ENCODE peak calls at places on chromosomes 13 and 19, in six cellular contexts. One of them, this sample, is unnamed.

GRCh38 chr19:58182989-58183821 is at the start of gene ZNF274:
- DNase-seq in dorsolateral prefrontal cortex: peak; percentile 84
- DNase-seq in NCI-H1436: peak; percentile 81
- DNase-seq in stimulated activated naive CD4-positive, alpha-beta T cell: peak; percentile 86
- DNase-seq in fibroblast of lung: peak; percentile 89
- DNase-seq in adrenal gland: peak; percentile 92
- DNase-seq in this sample: peak; percentile 95

GRCh38 chr19:48918801-48919247 is 14.7 kb upstream of the DHDH start:
- DNase-seq in fibroblast of lung: no peak
- DNase-seq in dorsolateral prefrontal cortex: no peak
- DNase-seq in adrenal gland: no peak
- DNase-seq in NCI-H1436: peak; percentile 17
- DNase-seq in stimulated activated naive CD4-positive, alpha-beta T cell: no peak
- DNase-seq in this sample: no peak

GRCh38 chr13:90447735-90448103 is 899.8 kb upstream of the MIR17HG start:
- DNase-seq in adrenal gland: no peak
- DNase-seq in stimulated activated naive CD4-positive, alpha-beta T cell: no peak
- DNase-seq in NCI-H1436: no peak
- DNase-seq in fibroblast of lung: peak; percentile 95
- DNase-seq in dorsolateral prefrontal cortex: no peak
- DNase-seq in this sample: no peak

GRCh38 chr13:94346261-94347019 is 133.0 kb downstream of the DCT start:
- DNase-seq in adrenal gland: no peak
- DNase-seq in dorsolateral prefrontal cortex: no peak
- DNase-seq in fibroblast of lung: no peak
- DNase-seq in stimulated activated naive CD4-positive, alpha-beta T cell: no peak
- DNase-seq in NCI-H1436: no peak
- DNase-seq in this sample: no peak

GRCh38 chr13:76882431-76882830 is 3.8 kb downstream of the KCTD12 start:
- DNase-seq in NCI-H1436: no peak
- DNase-seq in fibroblast of lung: peak; percentile 33
- DNase-seq in stimulated activated naive CD4-positive, alpha-beta T cell: no peak
- DNase-seq in dorsolateral prefrontal cortex: no peak
- DNase-seq in adrenal gland: no peak
- DNase-seq in this sample: no peak

GRCh38 chr19:1181606-1182005 is 7.5 kb upstream of the SBNO2 start:
- DNase-seq in adrenal gland: no peak
- DNase-seq in fibroblast of lung: no peak
- DNase-seq in dorsolateral prefrontal cortex: no peak
- DNase-seq in stimulated activated naive CD4-positive, alpha-beta T cell: no peak
- DNase-seq in NCI-H1436: no peak
- DNase-seq in this sample: no peak

GRCh38 chr19:41993612-41994483 is at the start of gene ATP1A3:
- DNase-seq in NCI-H1436: peak; percentile 74
- DNase-seq in stimulated activated naive CD4-positive, alpha-beta T cell: peak; percentile 66
- DNase-seq in fibroblast of lung: peak; percentile 30
- DNase-seq in dorsolateral prefrontal cortex: peak; percentile 46
- DNase-seq in adrenal gland: peak; percentile 40
- DNase-seq in this sample: peak; percentile 66

GRCh38 chr19:35266904-35267817 is 1.6 kb upstream of the USF2 start:
- DNase-seq in fibroblast of lung: no peak
- DNase-seq in dorsolateral prefrontal cortex: no peak
- DNase-seq in adrenal gland: peak; percentile 65
- DNase-seq in NCI-H1436: no peak
- DNase-seq in stimulated activated naive CD4-positive, alpha-beta T cell: peak; percentile 71
- DNase-seq in this sample: peak; percentile 70

GRCh38 chr13:109840201-109840892 is 54.0 kb upstream of the IRS2 start:
- DNase-seq in NCI-H1436: no peak
- DNase-seq in adrenal gland: no peak
- DNase-seq in stimulated activated naive CD4-positive, alpha-beta T cell: no peak
- DNase-seq in dorsolateral prefrontal cortex: no peak
- DNase-seq in fibroblast of lung: peak; percentile 81
- DNase-seq in this sample: no peak

GRCh38 chr13:78121459-78122348 is 203.1 kb upstream of the EDNRB start:
- DNase-seq in dorsolateral prefrontal cortex: no peak
- DNase-seq in adrenal gland: peak; percentile 39
- DNase-seq in NCI-H1436: peak; percentile 56
- DNase-seq in fibroblast of lung: peak; percentile 49
- DNase-seq in stimulated activated naive CD4-positive, alpha-beta T cell: no peak
- DNase-seq in this sample: peak; percentile 53

GRCh38 chr19:17049711-17050280 is 23.2 kb upstream of the CPAMD8 start:
- DNase-seq in NCI-H1436: no peak
- DNase-seq in dorsolateral prefrontal cortex: no peak
- DNase-seq in fibroblast of lung: peak; percentile 77
- DNase-seq in stimulated activated naive CD4-positive, alpha-beta T cell: no peak
- DNase-seq in adrenal gland: no peak
- DNase-seq in this sample: no peak

GRCh38 chr13:77729502-77730221 is 32.2 kb downstream of the SLAIN1 start:
- DNase-seq in dorsolateral prefrontal cortex: no peak
- DNase-seq in fibroblast of lung: no peak
- DNase-seq in adrenal gland: no peak
- DNase-seq in NCI-H1436: no peak
- DNase-seq in stimulated activated naive CD4-positive, alpha-beta T cell: no peak
- DNase-seq in this sample: no peak

GRCh38 chr19:14112051-14112808 is 5.3 kb downstream of the PRKACA start:
- DNase-seq in NCI-H1436: no peak
- DNase-seq in adrenal gland: peak; percentile 51
- DNase-seq in dorsolateral prefrontal cortex: no peak
- DNase-seq in fibroblast of lung: no peak
- DNase-seq in stimulated activated naive CD4-positive, alpha-beta T cell: no peak
- DNase-seq in this sample: no peak

GRCh38 chr13:91017031-91017668 is 330.3 kb upstream of the MIR17HG start:
- DNase-seq in fibroblast of lung: peak; percentile 27
- DNase-seq in adrenal gland: peak; percentile 14
- DNase-seq in NCI-H1436: no peak
- DNase-seq in dorsolateral prefrontal cortex: peak; percentile 23
- DNase-seq in stimulated activated naive CD4-positive, alpha-beta T cell: no peak
- DNase-seq in this sample: no peak

GRCh38 chr19:15337202-15337601 is 4.9 kb upstream of the BRD4 start:
- DNase-seq in NCI-H1436: no peak
- DNase-seq in dorsolateral prefrontal cortex: no peak
- DNase-seq in adrenal gland: no peak
- DNase-seq in stimulated activated naive CD4-positive, alpha-beta T cell: no peak
- DNase-seq in fibroblast of lung: peak; percentile 62
- DNase-seq in this sample: no peak

GRCh38 chr13:42777476-42777875 is 3.9 kb upstream of the FAM216B start:
- DNase-seq in adrenal gland: no peak
- DNase-seq in fibroblast of lung: no peak
- DNase-seq in stimulated activated naive CD4-positive, alpha-beta T cell: no peak
- DNase-seq in NCI-H1436: no peak
- DNase-seq in dorsolateral prefrontal cortex: no peak
- DNase-seq in this sample: no peak

GRCh38 chr13:49494645-49495044 is 1.1 kb upstream of the PHF11 start:
- DNase-seq in adrenal gland: no peak
- DNase-seq in fibroblast of lung: no peak
- DNase-seq in dorsolateral prefrontal cortex: no peak
- DNase-seq in NCI-H1436: no peak
- DNase-seq in stimulated activated naive CD4-positive, alpha-beta T cell: no peak
- DNase-seq in this sample: no peak

GRCh38 chr13:26050568-26051230 is 1.1 kb downstream of the SHISA2 start:
- DNase-seq in adrenal gland: no peak
- DNase-seq in NCI-H1436: no peak
- DNase-seq in dorsolateral prefrontal cortex: peak; percentile 40
- DNase-seq in stimulated activated naive CD4-positive, alpha-beta T cell: peak; percentile 27
- DNase-seq in fibroblast of lung: peak; percentile 48
- DNase-seq in this sample: no peak

GRCh38 chr19:2840794-2841790 is at the start of gene ZNF555:
- DNase-seq in NCI-H1436: no peak
- DNase-seq in adrenal gland: peak; percentile 100
- DNase-seq in stimulated activated naive CD4-positive, alpha-beta T cell: peak; percentile 98
- DNase-seq in dorsolateral prefrontal cortex: peak; percentile 100
- DNase-seq in fibroblast of lung: peak; percentile 99
- DNase-seq in this sample: peak; percentile 100

GRCh38 chr13:75432045-75432444 is 49.9 kb downstream of the TBC1D4 start:
- DNase-seq in adrenal gland: no peak
- DNase-seq in dorsolateral prefrontal cortex: no peak
- DNase-seq in fibroblast of lung: no peak
- DNase-seq in NCI-H1436: no peak
- DNase-seq in stimulated activated naive CD4-positive, alpha-beta T cell: no peak
- DNase-seq in this sample: no peak

GRCh38 chr13:90769387-90769786 is 578.1 kb upstream of the MIR17HG start:
- DNase-seq in fibroblast of lung: no peak
- DNase-seq in stimulated activated naive CD4-positive, alpha-beta T cell: no peak
- DNase-seq in adrenal gland: no peak
- DNase-seq in dorsolateral prefrontal cortex: no peak
- DNase-seq in NCI-H1436: no peak
- DNase-seq in this sample: no peak

GRCh38 chr19:31264379-31264778 is 84.9 kb downstream of the TSHZ3 start:
- DNase-seq in stimulated activated naive CD4-positive, alpha-beta T cell: no peak
- DNase-seq in dorsolateral prefrontal cortex: no peak
- DNase-seq in NCI-H1436: no peak
- DNase-seq in fibroblast of lung: no peak
- DNase-seq in adrenal gland: no peak
- DNase-seq in this sample: no peak

GRCh38 chr19:2171349-2172145 is 7.8 kb downstream of the DOT1L start:
- DNase-seq in adrenal gland: no peak
- DNase-seq in stimulated activated naive CD4-positive, alpha-beta T cell: peak; percentile 7
- DNase-seq in fibroblast of lung: peak; percentile 42
- DNase-seq in NCI-H1436: peak; percentile 49
- DNase-seq in dorsolateral prefrontal cortex: no peak
- DNase-seq in this sample: peak; percentile 61

GRCh38 chr19:2315818-2316353 is 7.9 kb upstream of the LINGO3 start:
- DNase-seq in fibroblast of lung: peak; percentile 56
- DNase-seq in stimulated activated naive CD4-positive, alpha-beta T cell: no peak
- DNase-seq in NCI-H1436: no peak
- DNase-seq in dorsolateral prefrontal cortex: peak; percentile 61
- DNase-seq in adrenal gland: peak; percentile 64
- DNase-seq in this sample: peak; percentile 75

GRCh38 chr13:20428666-20429644 is 96.7 kb downstream of the CRYL1 start:
- DNase-seq in fibroblast of lung: peak; percentile 85
- DNase-seq in stimulated activated naive CD4-positive, alpha-beta T cell: no peak
- DNase-seq in adrenal gland: no peak
- DNase-seq in dorsolateral prefrontal cortex: no peak
- DNase-seq in NCI-H1436: no peak
- DNase-seq in this sample: no peak

GRCh38 chr19:7554990-7555864 is 19.7 kb downstream of the PNPLA6 start:
- DNase-seq in NCI-H1436: no peak
- DNase-seq in stimulated activated naive CD4-positive, alpha-beta T cell: peak; percentile 4
- DNase-seq in fibroblast of lung: no peak
- DNase-seq in dorsolateral prefrontal cortex: no peak
- DNase-seq in adrenal gland: no peak
- DNase-seq in this sample: no peak

GRCh38 chr19:38193445-38193844 is 30.6 kb downstream of the DPF1 start:
- DNase-seq in adrenal gland: no peak
- DNase-seq in fibroblast of lung: no peak
- DNase-seq in dorsolateral prefrontal cortex: no peak
- DNase-seq in NCI-H1436: peak; percentile 50
- DNase-seq in stimulated activated naive CD4-positive, alpha-beta T cell: no peak
- DNase-seq in this sample: no peak

GRCh38 chr13:90493667-90494066 is 853.8 kb upstream of the MIR17HG start:
- DNase-seq in NCI-H1436: no peak
- DNase-seq in fibroblast of lung: no peak
- DNase-seq in adrenal gland: no peak
- DNase-seq in stimulated activated naive CD4-positive, alpha-beta T cell: no peak
- DNase-seq in dorsolateral prefrontal cortex: no peak
- DNase-seq in this sample: no peak

GRCh38 chr13:44904982-44905381 is 84.3 kb downstream of the NUFIP1 start:
- DNase-seq in fibroblast of lung: peak; percentile 98
- DNase-seq in adrenal gland: no peak
- DNase-seq in dorsolateral prefrontal cortex: no peak
- DNase-seq in NCI-H1436: no peak
- DNase-seq in stimulated activated naive CD4-positive, alpha-beta T cell: no peak
- DNase-seq in this sample: peak; percentile 45

GRCh38 chr19:47240996-47241918 is 10.3 kb upstream of the BBC3 start:
- DNase-seq in fibroblast of lung: peak; percentile 77
- DNase-seq in stimulated activated naive CD4-positive, alpha-beta T cell: peak; percentile 77
- DNase-seq in dorsolateral prefrontal cortex: no peak
- DNase-seq in adrenal gland: peak; percentile 84
- DNase-seq in NCI-H1436: peak; percentile 90
- DNase-seq in this sample: peak; percentile 79

GRCh38 chr19:16161848-16162247 is 11.5 kb downstream of the CIB3 start:
- DNase-seq in dorsolateral prefrontal cortex: no peak
- DNase-seq in stimulated activated naive CD4-positive, alpha-beta T cell: no peak
- DNase-seq in fibroblast of lung: peak; percentile 77
- DNase-seq in NCI-H1436: no peak
- DNase-seq in adrenal gland: no peak
- DNase-seq in this sample: no peak

GRCh38 chr19:52992109-52993004 is 21.4 kb upstream of the ERVV-1 start:
- DNase-seq in stimulated activated naive CD4-positive, alpha-beta T cell: peak; percentile 26
- DNase-seq in fibroblast of lung: peak; percentile 9
- DNase-seq in adrenal gland: peak; percentile 21
- DNase-seq in dorsolateral prefrontal cortex: no peak
- DNase-seq in NCI-H1436: no peak
- DNase-seq in this sample: peak; percentile 33

GRCh38 chr19:11425719-11426457 is 6.8 kb upstream of the RGL3 start:
- DNase-seq in stimulated activated naive CD4-positive, alpha-beta T cell: no peak
- DNase-seq in fibroblast of lung: no peak
- DNase-seq in NCI-H1436: no peak
- DNase-seq in adrenal gland: no peak
- DNase-seq in dorsolateral prefrontal cortex: no peak
- DNase-seq in this sample: no peak

GRCh38 chr19:40672038-40672437 is 18.4 kb downstream of the NUMBL start:
- DNase-seq in adrenal gland: no peak
- DNase-seq in dorsolateral prefrontal cortex: no peak
- DNase-seq in NCI-H1436: no peak
- DNase-seq in stimulated activated naive CD4-positive, alpha-beta T cell: no peak
- DNase-seq in fibroblast of lung: no peak
- DNase-seq in this sample: no peak

GRCh38 chr19:48506138-48506733 is 5.4 kb downstream of the LMTK3 start:
- DNase-seq in fibroblast of lung: peak; percentile 33
- DNase-seq in NCI-H1436: peak; percentile 69
- DNase-seq in dorsolateral prefrontal cortex: no peak
- DNase-seq in adrenal gland: peak; percentile 15
- DNase-seq in stimulated activated naive CD4-positive, alpha-beta T cell: peak; percentile 29
- DNase-seq in this sample: no peak

GRCh38 chr19:1592023-1592754 is 476 bp downstream of the MBD3 start:
- DNase-seq in adrenal gland: peak; percentile 88
- DNase-seq in stimulated activated naive CD4-positive, alpha-beta T cell: peak; percentile 83
- DNase-seq in dorsolateral prefrontal cortex: peak; percentile 68
- DNase-seq in NCI-H1436: peak; percentile 82
- DNase-seq in fibroblast of lung: peak; percentile 84
- DNase-seq in this sample: peak; percentile 88

GRCh38 chr13:26062853-26063444 is 11.1 kb upstream of the SHISA2 start:
- DNase-seq in stimulated activated naive CD4-positive, alpha-beta T cell: peak; percentile 8
- DNase-seq in NCI-H1436: peak; percentile 24
- DNase-seq in fibroblast of lung: peak; percentile 58
- DNase-seq in dorsolateral prefrontal cortex: no peak
- DNase-seq in adrenal gland: peak; percentile 37
- DNase-seq in this sample: no peak

GRCh38 chr19:13526552-13526951 is 20.3 kb upstream of the CACNA1A start:
- DNase-seq in stimulated activated naive CD4-positive, alpha-beta T cell: no peak
- DNase-seq in dorsolateral prefrontal cortex: no peak
- DNase-seq in NCI-H1436: no peak
- DNase-seq in fibroblast of lung: peak; percentile 1
- DNase-seq in adrenal gland: no peak
- DNase-seq in this sample: no peak

This sample was measured in left cardiac atrium.